ENCODE peak calls at places on chromosomes 16 and 17, in five cellular contexts. W, G, E, K and Q are unnamed samples.

GRCh38 chr16:27323781-27324561 is 10.2 kb downstream of the IL4R start:
- DNase-seq in E (no peak), G (no peak), K (no peak), W (no peak), Q (peak; percentile 18)

GRCh38 chr16:9099131-9099625 is 7.7 kb downstream of the HAPSTR1 start:
- DNase-seq in W (no peak), K (no peak), G (no peak), E (no peak), Q (no peak)

GRCh38 chr16:566475-567361 is at the start of gene NHLRC4:
- DNase-seq in W (peak; percentile 43), K (peak; percentile 41), E (no peak), G (peak; percentile 88), Q (peak; percentile 76)

GRCh38 chr17:80869476-80869875 is 122.2 kb upstream of the CHMP6 start:
- DNase-seq in E (no peak), G (no peak), W (no peak), K (no peak), Q (no peak)

GRCh38 chr16:5024632-5025031 is 9.1 kb downstream of the NAGPA start:
- DNase-seq in G (no peak), K (peak; percentile 50), W (no peak), E (no peak), Q (no peak)

GRCh38 chr17:64092952-64093451 is 36.9 kb downstream of the ERN1 start:
- DNase-seq in W (no peak), E (no peak), K (no peak), G (no peak), Q (no peak)

GRCh38 chr16:64416232-64417010 is 705.4 kb downstream of the CDH11 start:
- DNase-seq in E (no peak), W (no peak), K (no peak), G (no peak), Q (no peak)

GRCh38 chr17:73906896-73907600 is 262.8 kb upstream of the SDK2 start:
- DNase-seq in G (no peak), W (no peak), K (no peak), E (peak; percentile 42), Q (no peak)

GRCh38 chr16:82094942-82095540 is 60.0 kb downstream of the HSD17B2 start:
- DNase-seq in E (no peak), G (peak; percentile 37), W (no peak), K (no peak), Q (no peak)